ENCODE peak calls at places on chromosomes 11 and 22, in five cellular contexts. J is cardiac muscle cell; R is effector memory CD4-positive, alpha-beta T cell; N is GM23248; E is CD4-positive, CD25-positive, alpha-beta regulatory T cell. Z is an unnamed sample. For H3K36me3, the result is how much of the 10 kb centered on the place peaks cover.

GRCh38 chr11:84255483-84255882 is 969.3 kb upstream of the CCDC90B start:
- DNase-seq in E (no peak), J (no peak), R (no peak), N (no peak), Z (no peak)

GRCh38 chr22:25475554-25476022 is 88.9 kb upstream of the GRK3 start:
- DNase-seq in J (no peak), E (no peak), R (no peak), N (peak), Z (no peak)

GRCh38 chr11:68889948-68890446 is 13.6 kb downstream of the MRPL21 start:
- DNase-seq in J (peak), E (no peak), N (peak), R (no peak), Z (no peak)

GRCh38 chr11:121249039-121249663 is 43.4 kb upstream of the SC5D start:
- DNase-seq in N (peak), E (peak), J (peak), R (no peak), Z (peak)

GRCh38 chr11:27456140-27456801 is 16.3 kb downstream of the LGR4 start:
- DNase-seq in E (no peak), J (no peak), N (peak), R (no peak), Z (peak)

GRCh38 chr11:125429174-125429707 is 66.8 kb downstream of the FEZ1 start:
- DNase-seq in J (peak), E (no peak), N (peak), R (no peak), Z (peak)

GRCh38 chr11:16958833-16959232 is 55.4 kb downstream of the PLEKHA7 start:
- DNase-seq in R (no peak), N (no peak), J (no peak), E (peak), Z (no peak)

GRCh38 chr11:73521621-73522020 is 76.3 kb downstream of the FAM168A start:
- DNase-seq in N (peak), E (no peak), R (no peak), J (no peak), Z (no peak)

GRCh38 chr11:123056835-123057491 is 5.0 kb downstream of the HSPA8 start:
- DNase-seq in N (no peak), R (no peak), E (no peak), J (no peak), Z (no peak)

GRCh38 chr11:135027461-135027860 is 615.4 kb upstream of the B3GAT1 start:
- DNase-seq in R (no peak), J (peak), N (peak), E (no peak), Z (peak)

DNA sequence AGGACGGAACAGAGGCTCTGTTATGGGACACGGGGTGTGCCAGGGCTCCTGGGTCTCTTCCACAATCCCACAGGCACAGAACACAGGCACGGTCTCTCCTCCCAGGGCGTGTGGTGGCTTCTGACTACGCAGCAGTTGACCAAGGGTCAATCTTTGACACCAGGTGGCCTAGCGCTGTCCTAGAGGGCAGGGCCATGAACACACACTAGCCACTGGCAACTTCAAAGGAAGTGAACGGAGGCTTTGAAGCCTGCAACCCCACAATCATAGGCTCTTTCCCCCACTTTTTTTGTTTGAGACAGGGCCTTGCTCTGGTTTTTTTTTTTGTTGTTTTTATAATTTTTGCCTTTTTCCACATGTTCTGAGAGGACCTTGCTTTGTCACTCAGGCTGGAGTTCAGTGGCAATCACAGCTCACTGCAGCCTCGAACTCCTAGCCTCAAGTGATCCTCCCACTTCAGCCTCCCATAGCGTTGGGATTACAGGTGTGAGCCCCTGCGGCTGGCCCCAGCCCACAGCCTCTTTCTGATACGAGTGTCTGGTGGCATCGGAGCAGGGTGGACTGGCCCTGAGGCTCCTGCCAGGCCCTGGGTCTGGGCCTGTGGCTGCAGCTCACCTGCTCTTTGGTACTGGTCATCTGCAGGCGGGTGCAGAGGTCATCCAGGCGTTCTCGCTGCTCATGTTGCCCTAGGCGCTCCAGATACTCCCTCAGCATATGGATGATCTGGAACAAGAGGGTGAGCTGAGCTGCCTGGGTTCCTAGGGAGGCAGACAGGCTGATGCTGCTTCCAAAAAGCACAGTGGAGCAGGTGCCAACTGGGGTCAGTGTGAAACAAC is 9.1 kb downstream of the GALR3 start:
- DNase-seq in E (no peak), R (no peak), N (no peak), J (no peak), Z (no peak)
- H3K36me3 ChIP-seq in E (under half), R (under half), N (under half), J (under half), Z (under half)

DNA sequence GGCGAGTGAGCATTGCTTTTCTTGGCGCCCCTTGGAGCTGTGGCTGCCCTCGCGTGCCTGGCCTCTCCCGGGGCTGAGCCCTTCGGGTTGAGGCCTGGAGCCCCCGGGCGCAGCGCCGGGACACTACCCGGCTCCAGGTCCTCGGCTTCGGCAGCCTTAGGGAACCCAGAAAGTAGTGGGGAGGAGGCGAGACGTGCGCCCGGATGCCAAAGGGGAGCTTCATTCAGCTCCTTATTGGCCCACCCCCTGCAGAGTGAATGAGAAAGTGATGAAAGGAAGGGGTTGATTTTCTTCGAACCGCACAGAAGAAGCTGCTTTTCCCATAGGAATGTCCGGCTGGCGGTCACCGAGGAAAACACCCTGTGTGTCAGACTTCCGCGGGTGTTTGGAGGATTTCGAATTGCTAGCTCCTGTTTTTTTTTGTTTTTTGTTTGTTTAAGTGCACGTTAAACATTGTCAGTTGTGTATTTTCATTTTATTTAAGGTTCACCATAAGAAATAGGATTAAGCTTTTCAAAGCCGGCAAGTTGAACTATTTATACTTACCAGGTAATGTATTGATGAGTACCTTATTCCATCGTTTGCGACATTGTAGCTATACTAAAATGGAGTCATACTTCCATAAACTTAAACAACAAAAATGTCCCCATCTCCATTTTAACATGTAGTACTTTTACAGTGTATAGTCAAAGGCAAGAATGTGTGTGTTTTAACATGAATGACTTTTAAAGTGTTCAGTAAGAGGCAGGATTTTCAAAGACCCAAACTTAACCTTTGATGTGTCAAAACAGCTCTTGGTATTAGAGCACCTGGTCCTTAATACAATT is 860 bp upstream of the EIF4G2 start:
- DNase-seq in J (no peak), N (peak), R (no peak), E (no peak), Z (no peak)
- H3K27ac ChIP-seq in J (peak), N (peak), R (peak), E (peak), Z (peak)

GRCh38 chr11:67310246-67311050 is 7.1 kb downstream of the SSH3 start:
- DNase-seq in R (no peak), N (no peak), J (no peak), E (no peak), Z (no peak)

GRCh38 chr11:67308031-67308866 is 4.9 kb downstream of the SSH3 start:
- DNase-seq in N (no peak), R (no peak), E (no peak), J (no peak), Z (no peak)

GRCh38 chr11:67309166-67309565 is 5.8 kb downstream of the SSH3 start:
- DNase-seq in N (no peak), E (no peak), J (no peak), R (no peak), Z (no peak)

GRCh38 chr11:67311051-67311555 is 7.8 kb downstream of the SSH3 start:
- DNase-seq in E (no peak), R (no peak), N (no peak), J (no peak), Z (no peak)

DNA sequence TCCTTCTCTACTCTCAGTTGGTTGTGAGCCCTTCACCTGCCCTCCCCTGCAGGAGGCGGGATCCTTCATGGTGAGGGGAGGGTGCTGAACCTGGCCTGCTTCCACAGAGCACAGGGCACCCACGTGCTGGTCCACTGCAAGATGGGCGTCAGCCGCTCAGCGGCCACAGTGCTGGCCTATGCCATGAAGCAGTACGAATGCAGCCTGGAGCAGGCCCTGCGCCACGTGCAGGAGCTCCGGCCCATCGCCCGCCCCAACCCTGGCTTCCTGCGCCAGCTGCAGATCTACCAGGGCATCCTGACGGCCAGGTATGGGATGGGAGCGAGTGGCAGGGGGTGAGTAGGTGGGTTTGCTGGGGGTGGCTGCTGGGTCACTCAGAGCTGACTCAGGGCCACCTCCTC is 6.3 kb downstream of the SSH3 start:
- DNase-seq in N (no peak), R (no peak), J (no peak), E (no peak), Z (no peak)
- H3K36me3 ChIP-seq in N (under half), R (under half), J (under half), E (under half), Z (under half)

GRCh38 chr22:22371031-22371541 is 126.5 kb downstream of the VPREB1 start:
- DNase-seq in E (no peak), R (no peak), N (peak), J (no peak), Z (no peak)

GRCh38 chr22:22374579-22374978 is 130.0 kb downstream of the VPREB1 start:
- DNase-seq in E (no peak), J (no peak), R (no peak), N (no peak), Z (no peak)

GRCh38 chr22:22369962-22370265 is 125.3 kb downstream of the VPREB1 start:
- DNase-seq in J (no peak), E (no peak), R (no peak), N (no peak), Z (no peak)

GRCh38 chr22:22374163-22374562 is 129.6 kb downstream of the VPREB1 start:
- DNase-seq in N (no peak), R (no peak), E (no peak), J (no peak), Z (no peak)

DNA sequence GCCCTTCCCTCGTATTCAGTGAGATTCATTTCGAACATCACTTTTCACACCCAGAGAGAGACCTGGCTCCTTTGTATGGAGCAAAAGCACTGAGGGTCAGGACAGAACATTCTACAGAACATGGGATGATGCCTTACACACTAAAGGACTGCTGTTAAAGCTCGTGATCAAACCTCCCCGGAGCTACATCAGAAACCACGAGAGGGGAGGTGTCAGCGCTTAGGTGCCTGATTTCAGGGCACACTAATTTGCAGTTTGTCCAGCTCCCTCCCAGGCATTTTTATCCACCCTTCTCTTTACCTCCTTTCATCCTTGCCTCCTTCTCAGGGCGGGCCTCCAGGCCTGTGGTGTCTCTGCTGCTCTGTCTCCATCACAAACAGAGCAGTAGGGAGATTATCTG is 127.5 kb downstream of the VPREB1 start:
- DNase-seq in E (no peak), N (no peak), J (no peak), R (no peak), Z (no peak)
- H3K27ac ChIP-seq in E (no peak), N (no peak), J (no peak), R (no peak), Z (no peak)

DNA sequence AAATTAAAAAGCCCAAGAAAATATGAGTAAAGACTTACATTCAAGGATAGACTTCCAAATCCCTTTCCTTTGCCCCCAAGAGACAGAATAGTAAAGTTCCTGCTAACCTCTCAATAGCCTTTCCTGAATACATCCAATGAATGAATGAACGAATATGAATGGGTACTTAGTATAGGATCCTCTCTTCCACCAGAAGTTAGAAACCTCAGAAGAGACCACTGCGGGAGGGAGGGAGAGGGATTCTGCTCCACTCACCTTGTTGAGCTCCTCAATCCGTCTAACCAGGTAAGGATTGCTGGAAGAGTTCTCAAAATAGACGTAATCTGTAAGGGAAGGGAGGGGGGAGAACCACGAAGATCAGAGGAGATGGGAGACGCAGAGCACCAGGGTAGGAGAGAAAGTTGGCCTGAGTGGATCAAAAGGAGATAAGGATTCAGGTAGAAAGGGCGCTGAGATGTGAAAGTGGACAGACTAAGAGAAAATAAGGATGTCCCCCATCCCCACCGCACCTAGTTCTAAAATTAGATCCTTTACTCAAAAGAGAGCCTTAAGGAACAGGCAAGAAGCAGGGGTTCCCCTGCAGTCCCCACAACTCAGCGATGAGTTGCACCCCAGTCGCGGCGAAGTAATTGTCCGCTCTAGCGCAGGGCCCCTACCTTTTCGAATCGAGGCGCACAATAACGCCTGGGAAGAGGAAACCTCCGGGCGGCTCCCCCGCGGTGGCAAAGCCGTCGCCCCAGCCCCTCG is 1.1 kb downstream of the MTA2 start:
- DNase-seq in R (no peak), J (no peak), N (no peak), E (no peak), Z (no peak)
- H3K36me3 ChIP-seq in R (under half), J (under half), N (under half), E (under half), Z (under half)

DNA sequence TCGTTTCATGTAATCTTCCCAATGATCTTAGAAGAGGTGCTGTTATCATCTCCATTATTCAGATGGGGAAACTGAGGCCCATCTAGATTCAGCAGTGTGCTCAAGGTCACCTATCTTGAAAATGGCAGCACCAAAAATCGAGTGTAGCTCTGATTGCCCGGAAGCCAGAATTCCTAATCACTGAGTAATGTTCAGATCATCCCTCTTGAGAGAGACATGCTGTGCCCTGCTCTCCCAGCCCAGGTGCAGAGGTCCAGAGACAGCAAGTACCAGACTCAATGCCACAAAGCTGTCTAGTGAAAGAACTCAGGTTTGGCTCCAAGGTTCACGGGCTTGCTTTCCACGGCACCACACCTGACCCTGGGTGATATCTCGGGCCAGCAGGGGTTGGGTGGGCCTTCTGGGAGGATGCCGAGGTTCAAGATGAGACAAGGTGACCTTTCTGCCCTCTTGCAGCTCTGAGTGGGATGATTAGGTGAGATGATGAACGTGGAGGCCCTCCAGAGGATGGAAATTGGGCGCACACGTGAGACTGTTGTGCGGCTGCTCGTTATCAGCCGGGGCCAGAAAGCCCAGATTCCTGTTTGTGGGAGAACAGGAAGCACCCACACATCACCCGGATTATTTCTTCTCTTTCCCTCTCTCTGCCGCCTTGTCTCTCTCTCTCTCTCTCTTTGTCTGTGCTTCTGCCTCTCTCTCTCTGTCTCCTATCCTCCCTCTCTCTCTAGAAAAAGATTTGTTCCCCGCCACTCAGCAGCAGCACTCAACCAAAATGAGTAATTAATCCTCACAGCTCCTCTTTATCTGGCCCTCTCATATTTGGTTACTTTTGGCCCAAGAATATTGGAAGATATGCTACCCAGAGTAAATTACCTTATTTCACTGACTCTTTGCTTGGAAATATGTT is 19.0 kb upstream of the RASD2 start:
- DNase-seq in J (no peak), E (no peak), N (no peak), R (no peak), Z (no peak)
- H3K27ac ChIP-seq in J (no peak), E (no peak), N (no peak), R (no peak), Z (no peak)

GRCh38 chr22:20087319-20088262 is 7.5 kb downstream of the DGCR8 start:
- DNase-seq in J (no peak), E (no peak), R (no peak), N (no peak), Z (no peak)
- H3K36me3 ChIP-seq in J (half or more), E (half or more), R (half or more), N (under half), Z (under half)

GRCh38 chr22:37660709-37661045 is 2.2 kb downstream of the PDXP start:
- DNase-seq in E (no peak), R (no peak), J (no peak), N (no peak), Z (no peak)
- H3K27ac ChIP-seq in E (no peak), R (no peak), J (peak), N (peak), Z (peak)

GRCh38 chr11:71456294-71456693 is 3.3 kb downstream of the NADSYN1 start:
- DNase-seq in E (no peak), J (no peak), N (no peak), R (no peak), Z (no peak)
- H3K36me3 ChIP-seq in E (half or more), J (under half), N (under half), R (half or more), Z (under half)

Z was measured in small intestine.